ENCODE peak calls at places on chromosomes 12 and 14, in eight cellular contexts. I, F, D, W, H, A, N and Z are unnamed samples.

GRCh38 chr14:73879027-73879426 is 7.6 kb upstream of the ZNF410 start:
- DNase-seq in I (peak; percentile 71), F (no peak), D (no peak), W (no peak), H (no peak), A (no peak), N (no peak), Z (no peak)

GRCh38 chr14:52268191-52269061 is 928 bp downstream of the PTGDR start:
- DNase-seq in I (no peak), F (no peak), D (no peak), W (no peak), H (no peak), A (peak; percentile 22), N (no peak), Z (no peak)

GRCh38 chr12:74817499-74817898 is 279.9 kb downstream of the ATXN7L3B start:
- DNase-seq in I (no peak), F (no peak), D (no peak), W (no peak), H (no peak), A (no peak), N (no peak), Z (no peak)

GRCh38 chr12:123099556-123100192 is 51.2 kb downstream of the PITPNM2 start:
- DNase-seq in I (no peak), F (no peak), D (no peak), W (no peak), H (no peak), A (no peak), N (no peak), Z (no peak)

GRCh38 chr14:99604766-99605298 is 825 bp upstream of the CCDC85C start:
- DNase-seq in I (peak; percentile 53), F (no peak), D (no peak), W (no peak), H (no peak), A (no peak), N (peak; percentile 65), Z (no peak)

GRCh38 chr12:64105026-64105425 is 117.1 kb downstream of the KICS2 start:
- DNase-seq in I (no peak), F (no peak), D (no peak), W (no peak), H (no peak), A (no peak), N (no peak), Z (no peak)

GRCh38 chr12:57340104-57340503 is 89.1 kb upstream of the STAC3 start:
- DNase-seq in I (peak; percentile 76), F (no peak), D (peak; percentile 67), W (peak; percentile 53), H (no peak), A (peak; percentile 76), N (no peak), Z (no peak)

GRCh38 chr12:12870454-12870853 is 20.9 kb upstream of the GPRC5A start:
- DNase-seq in I (peak; percentile 100), F (peak; percentile 93), D (no peak), W (no peak), H (no peak), A (no peak), N (peak; percentile 88), Z (no peak)

GRCh38 chr14:21833836-21834235 is 160.2 kb upstream of the OR4E1 start:
- DNase-seq in I (no peak), F (no peak), D (no peak), W (no peak), H (no peak), A (no peak), N (no peak), Z (no peak)

GRCh38 chr12:607541-608001 is 55.7 kb downstream of the NINJ2 start:
- DNase-seq in I (no peak), F (peak; percentile 14), D (no peak), W (peak; percentile 69), H (no peak), A (peak; percentile 87), N (no peak), Z (no peak)

GRCh38 chr14:56816575-56817391 is 6.5 kb upstream of the OTX2 start:
- DNase-seq in I (no peak), F (no peak), D (no peak), W (no peak), H (no peak), A (no peak), N (no peak), Z (no peak)

GRCh38 chr14:102654298-102654697 is 61.8 kb downstream of the RCOR1 start:
- DNase-seq in I (no peak), F (peak; percentile 48), D (no peak), W (no peak), H (peak; percentile 19), A (no peak), N (peak; percentile 78), Z (no peak)

GRCh38 chr12:9115731-9116689 is at the start of gene A2M:
- DNase-seq in I (peak; percentile 64), F (no peak), D (peak; percentile 52), W (no peak), H (no peak), A (peak; percentile 58), N (peak; percentile 18), Z (no peak)

GRCh38 chr12:45182511-45182910 is 33.4 kb upstream of the ANO6 start:
- DNase-seq in I (no peak), F (no peak), D (no peak), W (no peak), H (no peak), A (no peak), N (no peak), Z (no peak)

GRCh38 chr12:56247923-56248322 is 10.3 kb downstream of the ANKRD52 start:
- DNase-seq in I (no peak), F (no peak), D (no peak), W (no peak), H (no peak), A (no peak), N (no peak), Z (no peak)

GRCh38 chr14:22850944-22851790 is 14.8 kb downstream of the MMP14 start:
- DNase-seq in I (peak; percentile 98), F (peak; percentile 100), D (peak; percentile 96), W (peak; percentile 78), H (no peak), A (peak; percentile 91), N (peak; percentile 69), Z (no peak)

GRCh38 chr12:61758661-61759060 is 501.5 kb upstream of the USP15 start:
- DNase-seq in I (no peak), F (peak; percentile 54), D (no peak), W (no peak), H (no peak), A (no peak), N (no peak), Z (no peak)

GRCh38 chr12:49763006-49763591 is 21.7 kb downstream of the TMBIM6 start:
- DNase-seq in I (peak; percentile 51), F (peak; percentile 51), D (peak; percentile 10), W (peak; percentile 51), H (peak; percentile 67), A (peak; percentile 77), N (peak; percentile 33), Z (no peak)

GRCh38 chr12:51270847-51271518 is 768 bp upstream of the SMAGP start:
- DNase-seq in I (peak; percentile 88), F (peak; percentile 91), D (peak; percentile 20), W (no peak), H (no peak), A (no peak), N (peak; percentile 92), Z (no peak)

GRCh38 chr14:68231832-68232642 is 412.5 kb downstream of the RAD51B start:
- DNase-seq in I (peak; percentile 41), F (no peak), D (no peak), W (no peak), H (no peak), A (no peak), N (no peak), Z (no peak)

GRCh38 chr14:78985668-78986073 is 815.5 kb downstream of the NRXN3 start:
- DNase-seq in I (peak; percentile 36), F (peak; percentile 38), D (no peak), W (no peak), H (no peak), A (no peak), N (no peak), Z (no peak)

GRCh38 chr12:109127533-109128242 is 11.3 kb downstream of the ACACB start:
- DNase-seq in I (no peak), F (no peak), D (no peak), W (no peak), H (no peak), A (no peak), N (no peak), Z (no peak)

GRCh38 chr12:633731-634130 is 29.5 kb downstream of the NINJ2 start:
- DNase-seq in I (peak; percentile 41), F (no peak), D (no peak), W (no peak), H (no peak), A (no peak), N (no peak), Z (no peak)

GRCh38 chr12:16605666-16606116 is 271 bp downstream of the LMO3 start:
- DNase-seq in I (no peak), F (peak; percentile 1), D (peak; percentile 8), W (no peak), H (no peak), A (no peak), N (peak; percentile 36), Z (no peak)